ENCODE peak calls at places on chromosome 18, in seven cellular contexts. R is CD4-positive, CD25-positive, alpha-beta regulatory T cell; T is mammary epithelial cell; B is aorta; A is psoas muscle; V is effector memory CD4-positive, alpha-beta T cell; K is A549. D is an unnamed sample. For H3K4me1, the result is how much of the 10 kb centered on the place peaks cover.

GRCh38 chr18:9630444-9630843 is 16.1 kb upstream of the PPP4R1 start:
- DNase-seq in R (no peak), T (no peak), B (no peak), A (no peak), V (no peak), K (no peak), D (no peak)

GRCh38 chr18:13120967-13121586 is 97.5 kb upstream of the LDLRAD4 start:
- DNase-seq in R (no peak), T (no peak), B (no peak), A (no peak), V (no peak), K (no peak), D (no peak)

GRCh38 chr18:28541941-28542340 is 365.0 kb upstream of the CDH2 start:
- DNase-seq in R (no peak), T (no peak), B (no peak), A (no peak), V (no peak), K (no peak), D (no peak)

GRCh38 chr18:61530681-61531080 is 197.5 kb downstream of the CDH20 start:
- DNase-seq in R (no peak), T (no peak), B (no peak), A (no peak), V (no peak), K (no peak), D (no peak)

GRCh38 chr18:9825571-9826073 is 60.2 kb upstream of the TXNDC2 start:
- DNase-seq in R (no peak), T (peak), B (no peak), A (no peak), V (no peak), K (peak), D (no peak)

GRCh38 chr18:35000457-35000856 is 40.8 kb upstream of the MAPRE2 start:
- DNase-seq in R (no peak), T (no peak), B (no peak), A (no peak), V (no peak), K (no peak), D (no peak)

GRCh38 chr18:41311571-41312240 is 643.3 kb upstream of the PIK3C3 start:
- DNase-seq in R (no peak), T (no peak), B (no peak), A (no peak), V (no peak), K (no peak), D (no peak)

GRCh38 chr18:51234117-51235010 is 36.9 kb upstream of the MEX3C start:
- DNase-seq in R (no peak), T (no peak), B (no peak), A (no peak), V (no peak), K (no peak), D (no peak)

GRCh38 chr18:56374005-56374655 is 264.3 kb downstream of the TXNL1 start:
- DNase-seq in R (no peak), T (peak), B (no peak), A (no peak), V (no peak), K (peak), D (no peak)

GRCh38 chr18:9139400-9140039 is 2.9 kb downstream of the ANKRD12 start:
- DNase-seq in R (no peak), T (no peak), B (no peak), A (no peak), V (no peak), K (no peak), D (no peak)

GRCh38 chr18:48671561-48671945 is 132.7 kb downstream of the CTIF start:
- DNase-seq in R (no peak), T (no peak), B (no peak), A (no peak), V (no peak), K (no peak), D (no peak)

GRCh38 chr18:10437837-10438236 is 16.6 kb upstream of the APCDD1 start:
- DNase-seq in R (no peak), T (no peak), B (no peak), A (no peak), V (no peak), K (peak), D (no peak)

GRCh38 chr18:21361297-21361880 is 119.4 kb downstream of the GREB1L start:
- DNase-seq in R (no peak), T (no peak), B (no peak), A (no peak), V (no peak), K (no peak), D (no peak)

GRCh38 chr18:35861367-35862114 is 110.9 kb upstream of the RMP24 start:
- DNase-seq in R (no peak), T (peak), B (no peak), A (no peak), V (no peak), K (no peak), D (no peak)

GRCh38 chr18:49752095-49752457 is 61.3 kb downstream of the ACAA2 start:
- DNase-seq in R (no peak), T (no peak), B (no peak), A (no peak), V (no peak), K (no peak), D (no peak)

GRCh38 chr18:41713969-41714700 is 240.9 kb upstream of the PIK3C3 start:
- DNase-seq in R (no peak), T (no peak), B (no peak), A (no peak), V (no peak), K (no peak), D (no peak)

GRCh38 chr18:77095356-77096030 is 37.1 kb downstream of the MBP start:
- DNase-seq in R (no peak), T (no peak), B (no peak), A (no peak), V (no peak), K (no peak), D (no peak)

GRCh38 chr18:36377626-36378025 is 80.1 kb downstream of the FHOD3 start:
- DNase-seq in R (no peak), T (no peak), B (no peak), A (no peak), V (no peak), K (no peak), D (no peak)

GRCh38 chr18:26383454-26384270 is 157.4 kb downstream of the TAF4B start:
- DNase-seq in R (no peak), T (peak), B (no peak), A (no peak), V (no peak), K (peak), D (no peak)

GRCh38 chr18:55534547-55534946 is 53.4 kb downstream of the TCF4 start:
- DNase-seq in R (no peak), T (no peak), B (no peak), A (no peak), V (no peak), K (no peak), D (no peak)

GRCh38 chr18:57077786-57078552 is 68.9 kb upstream of the BOD1L2 start:
- DNase-seq in R (no peak), T (no peak), B (no peak), A (no peak), V (no peak), K (no peak), D (no peak)

GRCh38 chr18:14949800-14950415 is 201.9 kb downstream of the ANKRD30B start:
- DNase-seq in R (no peak), T (no peak), B (no peak), A (no peak), V (no peak), K (no peak), D (no peak)

GRCh38 chr18:48832961-48833700 is 117.6 kb downstream of the SMAD7 start:
- DNase-seq in R (no peak), T (peak), B (peak), A (no peak), V (no peak), K (peak), D (no peak)

GRCh38 chr18:80161781-80162417 is 52.8 kb downstream of the ADNP2 start:
- DNase-seq in R (no peak), T (no peak), B (no peak), A (no peak), V (no peak), K (no peak), D (no peak)

GRCh38 chr18:52409732-52410131 is 69.7 kb downstream of the DCC start:
- DNase-seq in R (no peak), T (peak), B (no peak), A (no peak), V (no peak), K (peak), D (no peak)

GRCh38 chr18:51622676-51623075 is 425.2 kb upstream of the MEX3C start:
- DNase-seq in R (no peak), T (no peak), B (no peak), A (no peak), V (no peak), K (no peak), D (no peak)

GRCh38 chr18:67109535-67109934 is 407.0 kb downstream of the DSEL start:
- DNase-seq in R (no peak), T (no peak), B (no peak), A (no peak), V (no peak), K (no peak), D (no peak)

GRCh38 chr18:65336411-65336810 is 414.4 kb upstream of the CDH7 start:
- DNase-seq in R (no peak), T (no peak), B (no peak), A (no peak), V (no peak), K (no peak), D (no peak)

GRCh38 chr18:33735428-33735827 is 157.4 kb downstream of the ASXL3 start:
- DNase-seq in R (no peak), T (no peak), B (no peak), A (no peak), V (no peak), K (no peak), D (no peak)

GRCh38 chr18:76274470-76275289 is 220.4 kb downstream of the ZNF516 start:
- DNase-seq in R (no peak), T (no peak), B (no peak), A (no peak), V (no peak), K (peak), D (no peak)

GRCh38 chr18:53906681-53907080 is 317.8 kb downstream of the MBD2 start:
- DNase-seq in R (no peak), T (no peak), B (no peak), A (no peak), V (no peak), K (no peak), D (no peak)

GRCh38 chr18:79690586-79691482 is 11.2 kb downstream of the CTDP1 start:
- DNase-seq in R (no peak), T (no peak), B (peak), A (no peak), V (no peak), K (no peak), D (no peak)

GRCh38 chr18:58539659-58540380 is 89.1 kb downstream of the ALPK2 start:
- DNase-seq in R (no peak), T (no peak), B (no peak), A (no peak), V (no peak), K (no peak), D (no peak)

GRCh38 chr18:58541789-58542425 is 87.0 kb downstream of the ALPK2 start:
- DNase-seq in R (no peak), T (peak), B (no peak), A (no peak), V (no peak), K (peak), D (peak)

GRCh38 chr18:58541137-58541788 is 87.6 kb downstream of the ALPK2 start:
- DNase-seq in R (no peak), T (no peak), B (no peak), A (no peak), V (peak), K (no peak), D (no peak)

GRCh38 chr18:58538604-58539386 is 90.1 kb downstream of the ALPK2 start:
- DNase-seq in R (no peak), T (no peak), B (no peak), A (no peak), V (no peak), K (no peak), D (no peak)

DNA sequence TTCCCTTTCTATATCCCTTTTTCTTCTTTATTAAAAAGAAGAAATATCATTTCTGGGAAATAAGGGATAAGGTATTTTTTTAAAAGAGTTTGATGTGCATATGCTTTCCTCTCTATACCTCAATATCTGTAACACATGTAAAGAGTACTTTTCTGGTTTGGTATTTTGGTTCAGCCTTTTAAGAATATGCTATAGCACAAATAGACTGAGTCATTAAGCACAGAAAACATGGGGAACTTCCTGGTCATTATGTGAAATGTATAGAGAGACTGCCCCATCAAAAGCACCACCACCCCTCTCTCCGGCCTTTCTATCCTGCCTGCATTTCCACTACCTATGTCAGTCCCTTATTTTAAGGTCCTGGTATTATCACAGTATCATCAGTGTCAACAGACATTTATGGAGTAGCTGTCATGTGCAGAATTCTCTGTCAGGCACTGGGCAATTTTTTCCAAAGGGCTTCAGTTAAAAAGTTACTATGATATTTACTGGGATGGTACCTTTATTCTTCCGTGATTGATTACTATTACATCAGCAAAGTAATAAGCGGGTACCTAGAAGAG is 88.4 kb downstream of the ALPK2 start:
- DNase-seq in R (no peak), T (no peak), B (no peak), A (no peak), V (no peak), K (no peak), D (no peak)
- H3K4me3 ChIP-seq in R (no peak), T (no peak), B (no peak), A (no peak), V (no peak), K (no peak), D (no peak)

DNA sequence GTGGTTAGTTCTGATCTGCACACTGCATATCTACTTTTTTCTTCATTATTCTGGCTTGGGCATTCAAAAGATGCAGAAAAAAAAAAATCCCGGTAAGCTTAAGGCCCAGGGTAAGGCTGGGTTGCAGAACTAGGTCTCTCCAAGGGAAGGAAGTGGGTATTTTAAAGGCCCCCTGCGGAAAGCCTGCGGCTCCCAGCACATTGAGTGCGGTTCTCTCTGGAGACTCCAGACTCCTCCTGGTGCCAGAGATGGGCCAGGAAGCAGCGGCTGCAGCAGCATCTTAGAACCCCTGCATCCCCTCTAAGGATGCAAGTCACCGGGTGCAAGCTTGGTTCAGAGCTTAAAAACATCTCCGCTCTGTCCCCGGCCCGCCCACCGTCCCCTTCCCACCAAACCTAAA is 49.5 kb downstream of the TGIF1 start:
- DNase-seq in R (no peak), T (no peak), B (no peak), A (no peak), V (no peak), K (peak), D (no peak)
- H3K4me1 ChIP-seq in R (under half), T (under half), B (under half), A (under half), V (under half), K (under half), D (under half)

GRCh38 chr18:63311481-63312409 is 7.8 kb downstream of the BCL2 start:
- DNase-seq in R (no peak), T (no peak), B (no peak), A (no peak), V (no peak), K (no peak), D (no peak)

GRCh38 chr18:63314991-63315662 is 4.4 kb downstream of the BCL2 start:
- DNase-seq in R (no peak), T (no peak), B (no peak), A (no peak), V (no peak), K (no peak), D (no peak)

GRCh38 chr18:63313409-63313917 is 6.1 kb downstream of the BCL2 start:
- DNase-seq in R (no peak), T (no peak), B (no peak), A (no peak), V (no peak), K (no peak), D (no peak)

GRCh38 chr18:63314062-63314790 is 5.3 kb downstream of the BCL2 start:
- DNase-seq in R (no peak), T (no peak), B (no peak), A (no peak), V (no peak), K (no peak), D (no peak)

DNA sequence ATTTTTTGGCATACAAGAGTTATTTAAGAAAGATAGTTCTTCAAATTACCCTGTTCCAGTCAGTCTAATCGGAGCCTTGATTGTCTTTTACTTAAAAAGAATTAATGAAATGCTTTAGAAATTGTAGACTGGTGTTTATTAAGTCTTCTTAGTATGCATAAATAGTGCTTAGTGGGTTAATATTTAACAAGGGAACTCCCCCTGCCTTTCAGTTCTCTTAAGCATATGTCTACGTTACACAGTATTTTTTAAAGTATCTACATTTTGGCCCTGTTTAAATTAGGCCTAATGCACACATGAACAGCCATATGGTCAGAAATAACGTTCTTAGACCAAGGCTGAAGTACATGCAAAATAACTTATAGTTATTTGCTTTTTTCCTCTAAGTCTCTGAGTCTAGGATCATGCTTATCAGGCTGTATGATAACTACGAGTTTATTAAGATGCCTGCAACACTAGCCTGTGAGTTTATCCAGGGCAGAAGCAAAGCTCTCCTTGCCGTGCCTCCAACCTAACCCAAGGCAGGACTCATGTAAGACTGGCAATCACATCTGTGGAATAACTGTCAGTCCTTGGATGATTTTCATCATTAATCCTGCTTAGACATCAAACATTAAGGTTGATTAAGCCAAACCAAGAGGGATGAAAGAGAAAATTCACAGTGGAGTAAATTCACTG is 6.7 kb downstream of the BCL2 start:
- DNase-seq in R (no peak), T (no peak), B (no peak), A (no peak), V (no peak), K (no peak), D (no peak)
- H3K4me3 ChIP-seq in R (peak), T (no peak), B (no peak), A (no peak), V (peak), K (no peak), D (peak)

GRCh38 chr18:24270358-24270936 is 127.2 kb downstream of the OSBPL1A start:
- DNase-seq in R (no peak), T (no peak), B (no peak), A (no peak), V (no peak), K (no peak), D (no peak)
- H3K4me1 ChIP-seq in R (under half), T (under half), B (under half), A (under half), V (under half), K (under half), D (under half)

GRCh38 chr18:62586781-62587487 is 64.1 kb downstream of the ZCCHC2 start:
- DNase-seq in R (no peak), T (no peak), B (no peak), A (no peak), V (no peak), K (no peak), D (no peak)

GRCh38 chr18:62586148-62586774 is 63.4 kb downstream of the ZCCHC2 start:
- DNase-seq in R (peak), T (peak), B (peak), A (peak), V (peak), K (peak), D (peak)

GRCh38 chr18:62584241-62585120 is 61.7 kb downstream of the ZCCHC2 start:
- DNase-seq in R (peak), T (peak), B (peak), A (peak), V (peak), K (peak), D (peak)

GRCh38 chr18:62587689-62588088 is 64.9 kb downstream of the ZCCHC2 start:
- DNase-seq in R (no peak), T (no peak), B (no peak), A (no peak), V (no peak), K (no peak), D (no peak)

GRCh38 chr18:62585274-62586147 is 62.7 kb downstream of the ZCCHC2 start:
- DNase-seq in R (no peak), T (no peak), B (no peak), A (no peak), V (no peak), K (no peak), D (no peak)
- H3K4me3 ChIP-seq in R (peak), T (no peak), B (no peak), A (no peak), V (peak), K (no peak), D (no peak)

GRCh38 chr18:59904051-59904601 is 4.3 kb downstream of the PMAIP1 start:
- DNase-seq in R (no peak), T (no peak), B (no peak), A (no peak), V (no peak), K (no peak), D (no peak)
- H3K4me1 ChIP-seq in R (half or more), T (under half), B (under half), A (under half), V (under half), K (under half), D (under half)

DNA sequence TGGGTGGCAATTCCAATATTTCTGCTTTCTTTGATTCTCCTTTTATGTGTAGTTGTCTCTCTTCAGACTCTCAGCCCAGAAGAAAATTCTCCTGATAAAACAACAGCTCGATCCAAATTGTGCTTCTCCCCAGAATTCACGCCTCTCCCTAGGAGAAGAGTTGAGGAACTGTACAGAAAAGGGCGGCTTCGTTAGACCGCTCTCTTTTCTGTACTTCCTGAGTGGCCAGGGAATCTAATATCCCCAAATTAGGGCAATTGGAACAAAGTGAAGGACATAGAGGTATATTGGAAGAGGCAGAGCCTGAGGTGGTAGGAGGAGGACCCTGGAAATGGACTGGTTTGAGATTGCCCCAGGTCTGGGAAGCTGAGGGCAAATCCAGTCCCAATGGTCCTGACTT is 5.6 kb downstream of the ADCYAP1 start:
- DNase-seq in R (no peak), T (no peak), B (no peak), A (no peak), V (no peak), K (no peak), D (no peak)
- H3K4me3 ChIP-seq in R (no peak), T (no peak), B (no peak), A (no peak), V (no peak), K (no peak), D (no peak)

GRCh38 chr18:59662008-59662701 is 35.1 kb downstream of the CCBE1 start:
- DNase-seq in R (no peak), T (peak), B (no peak), A (no peak), V (no peak), K (no peak), D (no peak)
- H3K4me1 ChIP-seq in R (under half), T (under half), B (under half), A (under half), V (under half), K (under half), D (under half)

GRCh38 chr18:46333371-46334199 is 229.4 kb downstream of the HAUS1 start:
- DNase-seq in R (no peak), T (peak), B (no peak), A (peak), V (no peak), K (peak), D (no peak)
- H3K4me3 ChIP-seq in R (no peak), T (peak), B (peak), A (peak), V (peak), K (peak), D (no peak)

D was measured in CD8-positive, alpha-beta T cell.